ENCODE peak calls at places on chromosomes 2 and 18, in five cellular contexts. N is dorsolateral prefrontal cortex; B is myocyte; R is nucleus accumbens; F is activated naive CD4-positive, alpha-beta T cell treated with Interleukin-2 at 50 U/mL for 16 hours. J is an unnamed sample.

GRCh38 chr2:236974752-236975151 is 110.9 kb upstream of the COPS8 start:
- DNase-seq in N (no peak), B (no peak), R (no peak), F (no peak), J (no peak)

GRCh38 chr18:44696892-44697291 is 16.2 kb downstream of the SETBP1 start:
- DNase-seq in N (no peak), B (no peak), R (no peak), F (no peak), J (no peak)

GRCh38 chr18:68662779-68663178 is 52.1 kb downstream of the TMX3 start:
- DNase-seq in N (no peak), B (no peak), R (no peak), F (no peak), J (no peak)

GRCh38 chr2:231615058-231615671 is 22.5 kb downstream of the TEX44 start:
- DNase-seq in N (no peak), B (no peak), R (no peak), F (no peak), J (no peak)

GRCh38 chr2:216192181-216192580 is 83.0 kb downstream of the XRCC5 start:
- DNase-seq in N (no peak), B (no peak), R (no peak), F (no peak), J (no peak)

GRCh38 chr2:181876614-181877063 is 14.9 kb upstream of the ITPRID2 start:
- DNase-seq in N (no peak), B (peak), R (no peak), F (no peak), J (no peak)

GRCh38 chr2:240926516-240927389 is 20.6 kb downstream of the CROCC2 start:
- DNase-seq in N (peak), B (peak), R (no peak), F (no peak), J (no peak)

GRCh38 chr2:109647636-109648035 is 33.5 kb downstream of the SOWAHC start:
- DNase-seq in N (no peak), B (peak), R (no peak), F (no peak), J (no peak)

GRCh38 chr2:72140621-72140960 is 7.1 kb downstream of the CYP26B1 start:
- DNase-seq in N (peak), B (no peak), R (no peak), F (no peak), J (no peak)

GRCh38 chr2:40451926-40452605 is at the start of gene SLC8A1:
- DNase-seq in N (peak), B (no peak), R (no peak), F (no peak), J (no peak)

GRCh38 chr2:60416221-60417008 is 137.0 kb downstream of the BCL11A start:
- DNase-seq in N (no peak), B (no peak), R (no peak), F (no peak), J (no peak)

GRCh38 chr18:58793361-58793760 is 71.3 kb upstream of the ZNF532 start:
- DNase-seq in N (no peak), B (peak), R (no peak), F (no peak), J (no peak)

GRCh38 chr2:233240897-233241296 is 10.6 kb upstream of the ATG16L1 start:
- DNase-seq in N (no peak), B (no peak), R (no peak), F (no peak), J (no peak)

GRCh38 chr2:231221761-231222160 is 23.3 kb downstream of the ARMC9 start:
- DNase-seq in N (no peak), B (peak), R (no peak), F (no peak), J (no peak)

GRCh38 chr2:138239902-138240595 is 261.5 kb upstream of the SPOPL start:
- DNase-seq in N (no peak), B (peak), R (no peak), F (no peak), J (no peak)

GRCh38 chr2:190062617-190063016 is at the start of gene MSTN:
- DNase-seq in N (no peak), B (peak), R (no peak), F (no peak), J (no peak)

GRCh38 chr2:60439219-60439974 is 114.1 kb downstream of the BCL11A start:
- DNase-seq in N (no peak), B (no peak), R (no peak), F (no peak), J (no peak)

J was measured in iPS DF 19.7.